ENCODE peak calls at places on chromosomes 6 and 20, in five cellular contexts. V, L, Q, J and E are unnamed samples.

GRCh38 chr6:31970604-31971271 is 1.2 kb downstream of the DXO start:
- DNase-seq in Q (no peak), J (no peak), V (no peak), L (no peak), E (no peak)

GRCh38 chr6:137699036-137699683 is 167.9 kb upstream of the TNFAIP3 start:
- DNase-seq in V (no peak), Q (no peak), L (no peak), J (no peak), E (no peak)

GRCh38 chr6:69232506-69233194 is 564.2 kb downstream of the LMBRD1 start:
- DNase-seq in Q (peak; percentile 89), L (peak; percentile 85), J (peak; percentile 55), V (peak; percentile 76), E (peak; percentile 59)

GRCh38 chr6:30490031-30490876 is 945 bp downstream of the HLA-E start:
- DNase-seq in L (peak; percentile 54), Q (peak; percentile 68), J (peak; percentile 51), V (peak; percentile 77), E (peak; percentile 87)

GRCh38 chr20:61913423-61914225 is 152.1 kb downstream of the TAF4 start:
- DNase-seq in Q (no peak), V (peak; percentile 12), L (no peak), J (no peak), E (no peak)

GRCh38 chr20:2137552-2138201 is 36.0 kb downstream of the STK35 start:
- DNase-seq in Q (no peak), V (no peak), L (no peak), J (peak; percentile 46), E (no peak)

GRCh38 chr6:13794184-13794583 is 20.2 kb downstream of the MCUR1 start:
- DNase-seq in V (no peak), J (peak; percentile 94), Q (no peak), L (no peak), E (no peak)

GRCh38 chr6:99868074-99868702 is 125.8 kb downstream of the MCHR2 start:
- DNase-seq in L (peak; percentile 91), V (peak; percentile 93), J (peak; percentile 72), Q (peak; percentile 89), E (peak; percentile 46)

GRCh38 chr6:117351521-117351920 is 74.2 kb downstream of the ROS1 start:
- DNase-seq in J (no peak), L (no peak), V (no peak), Q (no peak), E (no peak)

GRCh38 chr6:168823397-168824020 is 382.5 kb downstream of the SMOC2 start:
- DNase-seq in J (no peak), Q (no peak), L (no peak), V (no peak), E (no peak)

GRCh38 chr6:3360727-3361045 is 96.2 kb downstream of the SLC22A23 start:
- DNase-seq in J (no peak), V (no peak), L (no peak), Q (no peak), E (no peak)

GRCh38 chr6:33206027-33206863 is 1.8 kb downstream of the HSD17B8 start:
- DNase-seq in L (no peak), Q (no peak), V (no peak), J (no peak), E (no peak)

GRCh38 chr6:127477648-127478047 is 18.5 kb upstream of the KIAA0408 start:
- DNase-seq in J (no peak), V (no peak), L (no peak), Q (no peak), E (no peak)

GRCh38 chr6:112207131-112207530 is 47.2 kb downstream of the LAMA4 start:
- DNase-seq in L (no peak), V (no peak), Q (no peak), J (no peak), E (no peak)

GRCh38 chr6:137637161-137637560 is 143.0 kb upstream of the OLIG3 start:
- DNase-seq in L (no peak), Q (no peak), V (no peak), J (peak; percentile 100), E (no peak)

GRCh38 chr6:39377530-39377929 is 55.0 kb upstream of the KCNK16 start:
- DNase-seq in J (peak; percentile 60), Q (peak; percentile 66), V (peak; percentile 56), L (peak; percentile 61), E (peak; percentile 47)

GRCh38 chr6:151763303-151763702 is 44.2 kb upstream of the ESR1 start:
- DNase-seq in L (no peak), V (no peak), J (peak; percentile 85), Q (no peak), E (no peak)

DNA sequence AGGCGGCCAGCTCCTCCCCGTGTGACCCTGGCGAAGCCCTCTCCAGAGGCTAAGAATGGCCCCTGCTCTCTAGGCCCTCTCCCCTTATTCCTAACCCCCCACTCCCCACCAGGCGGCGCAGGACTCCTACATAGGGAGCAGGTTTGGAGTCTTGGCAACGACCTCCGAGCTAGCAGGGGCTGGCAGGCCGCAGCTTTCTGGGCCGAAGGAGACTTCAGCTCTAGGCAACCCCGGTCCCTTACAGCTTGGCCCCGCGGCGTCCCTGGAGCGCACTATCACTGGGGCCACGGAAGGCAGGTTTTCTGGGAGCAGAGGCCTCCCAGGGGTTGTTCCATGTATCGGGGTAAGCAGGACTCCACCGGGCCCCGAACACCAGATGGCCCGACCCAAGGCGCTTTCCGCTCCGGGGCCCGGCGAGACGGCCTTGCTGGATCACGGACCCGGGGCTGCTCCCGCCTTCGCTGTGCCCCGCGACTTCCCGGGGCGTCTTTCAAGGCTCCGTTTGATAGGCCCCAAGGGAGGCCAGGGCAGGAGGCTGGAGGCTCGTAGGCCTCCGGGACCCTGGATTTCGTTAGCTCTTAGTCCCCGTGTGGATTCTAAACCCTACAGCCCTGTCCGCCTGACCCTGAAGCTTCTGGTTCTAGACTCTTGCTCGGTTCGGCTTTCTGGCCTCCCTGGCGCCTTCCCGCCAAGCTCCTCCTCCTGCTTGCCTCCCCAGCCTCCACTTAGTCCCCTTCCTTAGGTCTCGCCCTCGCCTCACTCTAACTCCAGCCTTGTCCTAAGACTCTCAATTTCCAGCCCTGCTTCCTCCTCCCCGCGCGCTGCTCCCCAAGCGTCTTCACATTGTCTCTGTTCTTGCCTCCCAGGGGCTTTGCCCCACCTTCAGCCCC is 1.9 kb downstream of the SLC32A1 start:
- DNase-seq in V (peak; percentile 91), J (peak; percentile 38), Q (peak; percentile 92), L (peak; percentile 77), E (peak; percentile 74)
- TF ChIP-seq CTCF in V (peak; percentile 80), J (peak; percentile 54), Q (peak; percentile 51), L (peak; percentile 58), E (peak; percentile 23)

DNA sequence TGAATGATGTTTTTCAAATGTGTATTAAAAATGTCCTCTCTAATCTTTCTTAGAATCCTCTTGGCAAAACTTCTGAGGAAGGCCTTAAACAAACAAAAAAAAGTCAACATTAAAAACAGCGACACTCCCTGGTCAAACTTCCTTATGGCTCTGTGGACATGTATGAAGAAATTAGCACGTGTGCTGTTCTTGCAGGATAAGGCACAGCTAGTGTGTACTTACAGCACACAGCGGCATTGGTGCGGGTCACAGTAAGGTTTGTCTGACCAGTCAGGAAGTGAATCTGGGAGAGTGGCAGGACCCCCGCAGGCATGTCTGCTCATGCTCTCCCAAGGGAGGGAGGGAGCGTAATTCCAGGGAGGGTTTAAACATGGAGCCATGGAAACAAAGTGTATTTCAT is 38.8 kb downstream of the SLC22A1 start:
- DNase-seq in Q (no peak), V (no peak), L (no peak), J (no peak), E (no peak)
- TF ChIP-seq CTCF in Q (no peak), V (no peak), L (no peak), J (no peak), E (no peak)

GRCh38 chr6:71621918-71622519 is 264.3 kb upstream of the RIMS1 start:
- DNase-seq in Q (no peak), L (no peak), J (peak; percentile 19), V (no peak), E (no peak)

GRCh38 chr6:71619836-71620235 is 266.5 kb upstream of the RIMS1 start:
- DNase-seq in V (no peak), L (no peak), Q (no peak), J (peak; percentile 17), E (no peak)
- TF ChIP-seq CTCF in V (no peak), L (no peak), Q (no peak), J (no peak), E (no peak)

DNA sequence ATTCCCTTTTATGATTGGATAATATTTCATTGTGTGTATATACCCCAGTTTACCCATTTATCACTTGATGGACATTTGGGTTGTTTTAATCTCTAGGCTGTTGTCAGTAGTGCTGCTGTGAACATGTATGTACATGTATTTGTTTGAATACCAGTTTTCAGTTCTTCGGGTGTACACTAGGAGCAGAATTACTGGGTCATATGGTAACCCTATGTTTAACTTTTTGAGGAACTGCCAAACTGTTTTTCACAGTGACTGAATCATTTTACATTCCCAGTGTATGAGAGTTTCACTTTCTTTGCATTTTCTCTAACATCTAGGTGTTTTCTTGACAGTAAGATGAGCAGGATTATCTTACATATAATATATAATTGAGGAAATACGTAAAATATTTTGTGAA is 44.7 kb upstream of the ADIG start:
- DNase-seq in L (no peak), Q (no peak), V (no peak), J (peak; percentile 15), E (no peak)
- TF ChIP-seq CTCF in L (no peak), Q (no peak), V (no peak), J (no peak), E (no peak)

DNA sequence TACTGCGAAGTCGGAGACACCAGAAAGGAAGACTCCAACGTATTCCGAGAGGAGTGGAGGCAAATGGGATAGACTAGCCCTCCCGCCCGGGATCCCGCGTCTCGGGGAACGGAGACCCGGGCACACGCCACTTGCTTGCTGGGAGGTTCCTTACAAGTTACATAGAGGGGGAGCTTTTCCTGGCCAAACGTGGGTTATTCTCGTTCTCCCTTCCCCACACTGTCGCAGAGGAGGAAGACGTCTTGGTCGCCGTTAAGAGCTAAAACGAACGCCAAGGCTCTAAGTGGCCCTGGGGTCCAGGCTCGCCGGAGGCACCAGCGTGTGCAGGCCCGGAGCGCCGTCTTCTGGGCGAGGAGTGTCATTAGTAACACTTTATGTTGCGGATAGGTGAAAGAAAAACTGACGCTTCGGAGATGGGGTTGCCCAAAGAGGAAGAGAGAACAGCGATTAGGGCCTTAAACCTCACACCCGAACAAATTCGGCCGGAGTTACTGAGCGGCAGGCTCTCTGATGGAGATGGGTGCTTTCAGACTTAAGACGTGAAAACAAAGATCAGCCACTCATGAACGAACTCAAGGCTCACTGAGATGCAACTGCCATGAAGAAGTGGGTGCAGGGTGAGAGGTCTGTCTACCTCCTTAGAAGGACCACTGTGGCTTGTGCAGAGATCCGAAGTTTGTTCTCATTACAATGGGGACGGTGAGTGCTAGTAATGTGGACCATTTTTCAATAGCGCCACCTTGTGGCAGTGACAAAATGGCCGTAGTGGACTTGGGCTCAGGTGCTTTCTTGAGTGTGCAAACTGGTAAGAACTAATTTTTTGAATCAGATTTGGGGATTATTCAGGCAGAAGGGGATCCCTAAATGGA is 11.7 kb upstream of the ZNF311 start:
- DNase-seq in L (peak; percentile 85), Q (peak; percentile 84), J (peak; percentile 85), V (peak; percentile 81), E (peak; percentile 79)
- TF ChIP-seq CTCF in L (peak; percentile 86), Q (peak; percentile 95), J (peak; percentile 86), V (peak; percentile 90), E (peak; percentile 71)